ENCODE peak calls at places on chromosome 9, in seven cellular contexts. B is CD8-positive, alpha-beta T cell; E is activated CD4-positive, CD25-positive, alpha-beta regulatory T cell treated with anti-CD3 and anti-CD28 coated beads, Interleukin-2, amount 50 U/mL, for 72 hours; C is head of caudate nucleus; X is activated naive CD4-positive, alpha-beta T cell treated with anti-CD3 and anti-CD28 coated beads for 36 hours; N is hepatocyte; Y is HCT116. D is an unnamed sample.

GRCh38 chr9:127406799-127407504 is 10.0 kb downstream of the SLC2A8 start:
- DNase-seq in B (no peak), E (no peak), C (no peak), X (no peak), N (no peak), Y (no peak), D (no peak)

GRCh38 chr9:27499481-27499880 is 24.6 kb upstream of the IFNK start:
- DNase-seq in B (no peak), E (no peak), C (no peak), X (no peak), N (no peak), Y (no peak), D (no peak)

GRCh38 chr9:75185585-75186170 is 97.4 kb downstream of the OSTF1 start:
- DNase-seq in B (peak), E (no peak), C (peak), X (peak), N (peak), Y (peak), D (peak)

GRCh38 chr9:101376117-101376866 is 8.5 kb downstream of the BAAT start:
- DNase-seq in B (no peak), E (no peak), C (no peak), X (no peak), N (no peak), Y (no peak), D (no peak)

GRCh38 chr9:35611230-35611797 is 6.3 kb downstream of the TESK1 start:
- DNase-seq in B (peak), E (no peak), C (peak), X (peak), N (peak), Y (peak), D (peak)

GRCh38 chr9:133888048-133888778 is 103.9 kb downstream of the VAV2 start:
- DNase-seq in B (no peak), E (no peak), C (no peak), X (no peak), N (peak), Y (no peak), D (no peak)

GRCh38 chr9:95793924-95794828 is 81.3 kb upstream of the ERCC6L2 start:
- DNase-seq in B (no peak), E (no peak), C (no peak), X (no peak), N (no peak), Y (no peak), D (no peak)

GRCh38 chr9:113523421-113524141 is 60.1 kb downstream of the RGS3 start:
- DNase-seq in B (peak), E (peak), C (peak), X (peak), N (peak), Y (no peak), D (no peak)

GRCh38 chr9:90017704-90018103 is 412.9 kb downstream of the GADD45G start:
- DNase-seq in B (no peak), E (no peak), C (no peak), X (no peak), N (no peak), Y (no peak), D (no peak)

D was measured in Calu3.